ENCODE peak calls at places on chromosomes 1 and 21, in four cellular contexts. N is activated CD8-positive, alpha-beta memory T cell treated with anti-CD3 and anti-CD28 coated beads for 48 hours; T is kidney glomerular epithelial cell; V is stimulated activated CD4-positive, alpha-beta T cell treated with anti-CD3 and anti-CD28 coated beads, Interleukin-4, amount 100 ng/mL, for 24 hours. B is an unnamed sample.

GRCh38 chr1:46692806-46693770 is 21.4 kb downstream of the TEX38 start:
- DNase-seq in N (no peak), T (no peak), V (no peak), B (no peak)

GRCh38 chr1:27752372-27752771 is 20.6 kb upstream of the STX12 start:
- DNase-seq in N (no peak), T (no peak), V (no peak), B (no peak)

GRCh38 chr1:215835951-215836350 is 268.8 kb downstream of the KCTD3 start:
- DNase-seq in N (no peak), T (no peak), V (no peak), B (no peak)

GRCh38 chr1:208205216-208206013 is 38.8 kb downstream of the PLXNA2 start:
- DNase-seq in N (no peak), T (no peak), V (no peak), B (no peak)

GRCh38 chr1:119728007-119728406 is 16.3 kb downstream of the PHGDH start:
- DNase-seq in N (no peak), T (no peak), V (no peak), B (peak; percentile 62)

GRCh38 chr1:204357551-204357950 is 2.2 kb downstream of the PLEKHA6 start:
- DNase-seq in N (no peak), T (no peak), V (no peak), B (no peak)

GRCh38 chr1:10674700-10675598 is 121.5 kb downstream of the CASZ1 start:
- DNase-seq in N (no peak), T (no peak), V (no peak), B (peak; percentile 62)

GRCh38 chr1:91549041-91549735 is 48.5 kb downstream of the CDC7 start:
- DNase-seq in N (no peak), T (no peak), V (peak; percentile 16), B (no peak)

GRCh38 chr1:28196330-28196729 is 19.8 kb upstream of the PTAFR start:
- DNase-seq in N (no peak), T (no peak), V (no peak), B (no peak)

GRCh38 chr21:23152130-23152529 is 2153.9 kb downstream of the NCAM2 start:
- DNase-seq in N (no peak), T (no peak), V (no peak), B (no peak)

GRCh38 chr1:178653091-178653490 is 72.0 kb upstream of the RALGPS2 start:
- DNase-seq in N (no peak), T (no peak), V (no peak), B (peak; percentile 87)

GRCh38 chr1:245965398-245965797 is 541.7 kb downstream of the SMYD3 start:
- DNase-seq in N (no peak), T (no peak), V (no peak), B (no peak)

GRCh38 chr1:173453982-173454381 is 23.2 kb upstream of the PRDX6 start:
- DNase-seq in N (no peak), T (peak; percentile 11), V (no peak), B (peak; percentile 31)

GRCh38 chr1:35555601-35556477 is 1.4 kb downstream of the KIAA0319L start:
- DNase-seq in N (no peak), T (no peak), V (peak; percentile 36), B (peak; percentile 66)

GRCh38 chr1:94463765-94464330 is 45.7 kb downstream of the ABCD3 start:
- DNase-seq in N (no peak), T (peak; percentile 66), V (peak; percentile 6), B (peak; percentile 68)

GRCh38 chr1:43844114-43844513 is 89.5 kb upstream of the ARTN start:
- DNase-seq in N (no peak), T (no peak), V (no peak), B (peak; percentile 58)

GRCh38 chr21:45455321-45456013 is 50.5 kb downstream of the COL18A1 start:
- DNase-seq in N (no peak), T (no peak), V (no peak), B (peak; percentile 80)

GRCh38 chr1:18734461-18735368 is 104.1 kb downstream of the PAX7 start:
- DNase-seq in N (no peak), T (no peak), V (no peak), B (no peak)

GRCh38 chr21:42974832-42975820 is 764 bp downstream of the PKNOX1 start:
- DNase-seq in N (peak; percentile 22), T (no peak), V (peak; percentile 66), B (peak; percentile 70)

GRCh38 chr1:7234471-7234755 is 449.2 kb downstream of the CAMTA1 start:
- DNase-seq in N (no peak), T (no peak), V (no peak), B (peak; percentile 36)

GRCh38 chr1:30675761-30676160 is 47.6 kb downstream of the MATN1 start:
- DNase-seq in N (no peak), T (no peak), V (no peak), B (no peak)

GRCh38 chr1:163701783-163702182 is 380.0 kb downstream of the NUF2 start:
- DNase-seq in N (no peak), T (no peak), V (no peak), B (no peak)

GRCh38 chr1:31203215-31203614 is 36.5 kb downstream of the NKAIN1 start:
- DNase-seq in N (no peak), T (no peak), V (no peak), B (no peak)

GRCh38 chr1:156726549-156727226 is 1.6 kb upstream of the METTL25B start:
- DNase-seq in N (no peak), T (peak; percentile 54), V (peak; percentile 69), B (peak; percentile 72)

GRCh38 chr1:5620997-5621396 is 371.2 kb downstream of the NPHP4 start:
- DNase-seq in N (no peak), T (no peak), V (no peak), B (peak; percentile 23)

GRCh38 chr1:233722212-233722979 is 108.5 kb downstream of the KCNK1 start:
- DNase-seq in N (no peak), T (no peak), V (no peak), B (no peak)

GRCh38 chr1:92901699-92902405 is 59.4 kb downstream of the DIPK1A start:
- DNase-seq in N (no peak), T (no peak), V (no peak), B (no peak)

GRCh38 chr1:119815361-119815760 is 4.1 kb upstream of the REG4 start:
- DNase-seq in N (no peak), T (no peak), V (no peak), B (peak; percentile 58)